ENCODE peak calls at places on chromosomes 11 and 22, in five cellular contexts. I, D, S, R and V are unnamed samples.

GRCh38 chr11:107785401-107785800 is 73.2 kb downstream of the SLC35F2 start:
- DNase-seq in R (no peak), I (no peak), D (no peak), S (no peak), V (no peak)

GRCh38 chr22:35043251-35043931 is 22.6 kb upstream of the ISX start:
- DNase-seq in D (peak; percentile 22), S (no peak), R (no peak), I (no peak), V (peak; percentile 56)

GRCh38 chr11:110463153-110463552 is 33.4 kb downstream of the FDX1 start:
- DNase-seq in I (no peak), D (no peak), S (no peak), R (no peak), V (peak; percentile 71)

GRCh38 chr11:2097998-2098690 is 41.0 kb downstream of the IGF2 start:
- DNase-seq in I (no peak), R (no peak), D (no peak), S (no peak), V (no peak)

GRCh38 chr11:44972746-44973435 is 22.2 kb upstream of the TP53I11 start:
- DNase-seq in I (no peak), D (no peak), R (no peak), S (no peak), V (no peak)

GRCh38 chr22:42937164-42937854 is 77.6 kb downstream of the PACSIN2 start:
- DNase-seq in I (no peak), R (peak; percentile 56), S (no peak), D (peak; percentile 42), V (no peak)

GRCh38 chr11:69721061-69721460 is 17.2 kb upstream of the FGF19 start:
- DNase-seq in D (no peak), R (no peak), I (no peak), S (no peak), V (no peak)

GRCh38 chr11:17352925-17353227 is 1.3 kb downstream of the NCR3LG1 start:
- DNase-seq in R (no peak), I (no peak), S (peak; percentile 35), D (peak; percentile 48), V (peak; percentile 43)

GRCh38 chr11:46658259-46658658 is 40.9 kb downstream of the ATG13 start:
- DNase-seq in S (no peak), R (no peak), I (no peak), D (no peak), V (no peak)

GRCh38 chr11:31237819-31238771 is 131.4 kb downstream of the DCDC1 start:
- DNase-seq in I (no peak), D (no peak), S (no peak), R (no peak), V (peak; percentile 77)

GRCh38 chr22:47367993-47368945 is 605.8 kb downstream of the TBC1D22A start:
- DNase-seq in D (no peak), R (no peak), I (no peak), S (no peak), V (no peak)

GRCh38 chr11:95575517-95575916 is 214.1 kb downstream of the FAM76B start:
- DNase-seq in R (no peak), S (no peak), D (no peak), I (no peak), V (no peak)

GRCh38 chr22:24985824-24986214 is 33.3 kb downstream of the KIAA1671 start:
- DNase-seq in R (no peak), S (peak; percentile 46), D (no peak), I (no peak), V (no peak)

GRCh38 chr11:77175869-77176539 is 48.0 kb downstream of the MYO7A start:
- DNase-seq in D (no peak), S (no peak), R (no peak), I (no peak), V (peak; percentile 72)

GRCh38 chr22:17198188-17199130 is 20.8 kb downstream of the ADA2 start:
- DNase-seq in S (no peak), R (no peak), I (no peak), D (peak; percentile 58), V (peak; percentile 98)

GRCh38 chr22:17552737-17553136 is 10.6 kb upstream of the SLC25A18 start:
- DNase-seq in R (no peak), I (no peak), D (no peak), S (no peak), V (no peak)

GRCh38 chr11:1458340-1459218 is 28.0 kb downstream of the MOB2 start:
- DNase-seq in R (no peak), S (no peak), D (peak; percentile 89), I (no peak), V (peak; percentile 44)

GRCh38 chr11:15883349-15883961 is 472.9 kb downstream of the SOX6 start:
- DNase-seq in S (no peak), I (no peak), D (no peak), R (no peak), V (no peak)

GRCh38 chr11:15886866-15887265 is 469.5 kb downstream of the SOX6 start:
- DNase-seq in I (no peak), D (no peak), S (no peak), R (no peak), V (no peak)

GRCh38 chr11:15884792-15885540 is 471.4 kb downstream of the SOX6 start:
- DNase-seq in R (no peak), I (no peak), S (no peak), D (peak; percentile 74), V (no peak)

GRCh38 chr11:15884131-15884530 is 472.2 kb downstream of the SOX6 start:
- DNase-seq in R (no peak), I (no peak), D (no peak), S (no peak), V (no peak)

DNA sequence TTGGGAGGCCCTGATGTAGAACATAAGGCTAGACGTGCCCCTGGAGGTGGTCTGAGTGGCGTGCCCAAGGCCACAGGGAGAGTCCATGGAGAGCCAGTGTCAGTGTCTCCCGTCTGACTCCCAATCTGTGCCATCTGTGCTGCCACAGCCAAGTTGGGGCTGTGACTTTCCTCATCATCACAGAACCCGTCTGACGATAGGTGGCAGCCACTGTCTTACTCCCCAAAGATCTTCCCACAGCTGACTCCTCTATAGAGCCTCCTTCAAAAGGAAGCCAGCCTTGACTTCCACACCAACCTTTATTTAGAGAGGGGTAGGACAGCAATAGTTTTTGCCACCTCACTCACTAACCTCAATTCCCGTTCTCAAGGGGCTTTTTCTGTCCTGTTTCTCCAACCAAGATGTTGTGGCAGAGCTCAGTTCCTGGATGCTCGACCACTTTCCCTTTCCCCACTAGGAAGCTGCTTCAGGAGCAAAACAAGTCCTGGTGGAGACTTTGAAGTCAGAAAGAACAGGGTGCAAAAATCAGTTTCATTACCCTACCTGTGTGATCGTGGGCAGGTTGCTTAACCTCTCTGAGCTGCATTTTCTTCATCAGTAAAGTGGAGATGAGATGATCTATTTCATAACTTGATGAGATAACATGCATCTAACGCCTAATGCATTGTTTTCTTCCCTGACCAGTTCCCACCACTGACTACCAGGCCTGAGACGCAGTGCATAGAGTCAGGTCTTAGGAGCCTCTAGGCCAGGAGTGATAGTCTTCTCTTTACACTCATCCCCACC is 470.2 kb downstream of the SOX6 start:
- DNase-seq in S (no peak), D (no peak), R (no peak), I (no peak), V (no peak)
- TF ChIP-seq EZH2 in S (no peak), D (no peak), R (no peak), I (no peak), V (no peak)

DNA sequence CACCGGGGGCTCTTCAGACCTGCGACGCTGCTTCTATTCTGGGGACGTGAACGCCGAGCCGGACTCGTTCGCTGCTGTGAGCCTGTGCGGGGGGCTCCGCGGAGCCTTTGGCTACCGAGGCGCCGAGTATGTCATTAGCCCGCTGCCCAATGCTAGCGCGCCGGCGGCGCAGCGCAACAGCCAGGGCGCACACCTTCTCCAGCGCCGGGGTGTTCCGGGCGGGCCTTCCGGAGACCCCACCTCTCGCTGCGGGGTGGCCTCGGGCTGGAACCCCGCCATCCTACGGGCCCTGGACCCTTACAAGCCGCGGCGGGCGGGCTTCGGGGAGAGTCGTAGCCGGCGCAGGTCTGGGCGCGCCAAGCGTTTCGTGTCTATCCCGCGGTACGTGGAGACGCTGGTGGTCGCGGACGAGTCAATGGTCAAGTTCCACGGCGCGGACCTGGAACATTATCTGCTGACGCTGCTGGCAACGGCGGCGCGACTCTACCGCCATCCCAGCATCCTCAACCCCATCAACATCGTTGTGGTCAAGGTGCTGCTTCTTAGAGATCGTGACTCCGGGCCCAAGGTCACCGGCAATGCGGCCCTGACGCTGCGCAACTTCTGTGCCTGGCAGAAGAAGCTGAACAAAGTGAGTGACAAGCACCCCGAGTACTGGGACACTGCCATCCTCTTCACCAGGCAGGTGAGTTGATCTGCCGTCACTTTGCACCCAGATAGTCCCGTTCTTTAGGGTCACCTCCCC is 973 bp downstream of the ADAMTS15 start:
- DNase-seq in D (no peak), R (no peak), S (no peak), I (no peak), V (peak; percentile 64)
- H3K4me3 ChIP-seq in D (no peak overlapping the region), R (no peak overlapping the region), S (no peak overlapping the region), I (no peak overlapping the region), V (peak overlapping the region; percentile 79)

DNA sequence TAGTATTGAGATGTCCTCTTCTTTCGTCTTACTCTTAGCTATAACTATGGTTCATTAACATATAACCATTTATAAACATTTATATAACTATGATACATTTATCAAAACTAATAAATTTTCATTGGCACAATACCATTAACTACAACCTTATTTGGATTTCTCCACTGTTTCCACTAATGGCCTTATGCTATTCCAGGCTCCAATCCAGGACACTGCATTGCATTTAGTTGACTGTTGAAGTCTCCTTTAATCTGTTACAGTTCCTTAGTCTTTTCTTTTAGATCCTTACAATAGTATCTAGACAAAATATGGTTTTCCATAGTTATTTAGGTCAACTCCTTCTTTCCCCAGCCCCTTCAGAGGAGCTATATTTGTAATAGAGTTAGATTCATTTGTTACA is 47.2 kb downstream of the CCDC34 start:
- DNase-seq in D (no peak), R (no peak), I (no peak), S (no peak), V (no peak)
- TF ChIP-seq REST in D (no peak), R (no peak), I (no peak), S (no peak), V (no peak)

GRCh38 chr22:23250424-23251363 is 70.4 kb downstream of the BCR start:
- DNase-seq in S (peak; percentile 21), D (peak; percentile 82), R (no peak), I (no peak), V (no peak)
- TF ChIP-seq EZH2 in S (no peak), D (no peak), R (no peak), I (no peak), V (no peak)

GRCh38 chr11:102110761-102111010 is 439 bp downstream of the YAP1 start:
- DNase-seq in S (no peak), D (no peak), R (no peak), I (no peak), V (no peak)
- H3K4me3 ChIP-seq in S (peak overlapping the region; percentile 88), D (no peak overlapping the region), R (peak overlapping the region; percentile 82), I (no peak overlapping the region), V (peak overlapping the region; percentile 81)

GRCh38 chr11:63672156-63672463 is 934 bp upstream of the ATL3 start:
- DNase-seq in S (no peak), D (no peak), I (no peak), R (no peak), V (no peak)
- TF ChIP-seq REST in S (no peak), D (no peak), I (no peak), R (no peak), V (no peak)

GRCh38 chr11:6413791-6414231 is 5.1 kb downstream of the APBB1 start:
- DNase-seq in I (no peak), D (peak; percentile 42), R (no peak), S (no peak), V (no peak)

GRCh38 chr11:6418199-6418957 is 516 bp downstream of the APBB1 start:
- DNase-seq in D (no peak), I (no peak), S (no peak), R (no peak), V (peak; percentile 76)

GRCh38 chr11:6420677-6421076 is 1.8 kb upstream of the APBB1 start:
- DNase-seq in D (no peak), I (no peak), R (no peak), S (no peak), V (no peak)

GRCh38 chr11:6414874-6415328 is 4.0 kb downstream of the APBB1 start:
- DNase-seq in D (no peak), S (no peak), I (no peak), R (no peak), V (no peak)

GRCh38 chr11:6418958-6419611 is at the start of gene APBB1:
- DNase-seq in D (peak; percentile 92), I (no peak), R (no peak), S (no peak), V (peak; percentile 87)
- TF ChIP-seq EZH2 in D (no peak), I (no peak), R (no peak), S (no peak), V (no peak)